ENCODE peak calls at places on chromosomes 16 and 17, in eight cellular contexts. W is transverse colon, Q is HepG2, P is breast epithelium, F is prostate gland, J is Panc1, K is GM23338, R is K562. Y is an unnamed sample. For H3K27me3, the result is how much of the 10 kb centered on the place peaks cover.

GRCh38 chr16:30430428-30430970 is 669 bp upstream of the DCTPP1 start:
- DNase-seq in W (no peak), Q (peak), P (no peak), F (no peak), J (no peak), K (no peak), R (peak), Y (no peak)

GRCh38 chr17:31373150-31374082 is 18.1 kb upstream of the RAB11FIP4 start:
- DNase-seq in W (no peak), Q (peak), P (no peak), F (peak), J (peak), K (peak), R (peak), Y (no peak)

GRCh38 chr16:87351320-87351698 is 32.3 kb downstream of the FBXO31 start:
- DNase-seq in W (no peak), Q (no peak), P (no peak), F (no peak), J (no peak), K (no peak), R (no peak), Y (no peak)

GRCh38 chr17:75893305-75894048 is 3.3 kb downstream of the TRIM65 start:
- DNase-seq in W (no peak), Q (no peak), P (no peak), F (no peak), J (no peak), K (no peak), R (no peak), Y (no peak)

GRCh38 chr17:57785032-57785431 is 39.9 kb upstream of the CCDC182 start:
- DNase-seq in W (peak), Q (no peak), P (no peak), F (no peak), J (no peak), K (no peak), R (no peak), Y (no peak)

GRCh38 chr17:70478883-70479282 is 309.6 kb downstream of the KCNJ2 start:
- DNase-seq in W (no peak), Q (no peak), P (no peak), F (no peak), J (no peak), K (no peak), R (no peak), Y (no peak)

GRCh38 chr16:55494994-55495421 is 13.9 kb upstream of the LPCAT2 start:
- DNase-seq in W (peak), Q (peak), P (no peak), F (no peak), J (no peak), K (peak), R (no peak), Y (peak)

GRCh38 chr17:14205992-14206461 is 30.6 kb downstream of the CDRT15 start:
- DNase-seq in W (peak), Q (no peak), P (peak), F (peak), J (no peak), K (peak), R (no peak), Y (no peak)

GRCh38 chr17:81018044-81018802 is 16.7 kb upstream of the BAIAP2 start:
- DNase-seq in W (peak), Q (no peak), P (no peak), F (peak), J (no peak), K (no peak), R (peak), Y (no peak)

GRCh38 chr17:4854181-4854681 is 21.1 kb downstream of the MINK1 start:
- DNase-seq in W (no peak), Q (peak), P (peak), F (peak), J (no peak), K (no peak), R (no peak), Y (no peak)

GRCh38 chr17:80430446-80431245 is 15.7 kb downstream of the ENDOV start:
- DNase-seq in W (no peak), Q (no peak), P (no peak), F (no peak), J (no peak), K (no peak), R (no peak), Y (no peak)

GRCh38 chr16:74455619-74456289 is 34.5 kb upstream of the CLEC18B start:
- DNase-seq in W (no peak), Q (peak), P (no peak), F (no peak), J (no peak), K (no peak), R (no peak), Y (no peak)

GRCh38 chr17:9324864-9325263 is 250.8 kb downstream of the STX8 start:
- DNase-seq in W (no peak), Q (peak), P (no peak), F (no peak), J (no peak), K (no peak), R (no peak), Y (no peak)

GRCh38 chr16:28193530-28194423 is 18.0 kb downstream of the XPO6 start:
- DNase-seq in W (no peak), Q (no peak), P (no peak), F (no peak), J (no peak), K (no peak), R (no peak), Y (no peak)

GRCh38 chr17:52606098-52606497 is 447.6 kb upstream of the CA10 start:
- DNase-seq in W (no peak), Q (no peak), P (no peak), F (no peak), J (no peak), K (no peak), R (no peak), Y (no peak)

GRCh38 chr17:72434991-72435618 is 314.3 kb downstream of the SOX9 start:
- DNase-seq in W (no peak), Q (no peak), P (no peak), F (peak), J (no peak), K (no peak), R (no peak), Y (no peak)

GRCh38 chr16:83835972-83836566 is 28.3 kb downstream of the HSBP1 start:
- DNase-seq in W (no peak), Q (no peak), P (no peak), F (no peak), J (no peak), K (no peak), R (no peak), Y (no peak)

GRCh38 chr17:2253768-2254406 is 49.7 kb downstream of the SMG6 start:
- DNase-seq in W (no peak), Q (no peak), P (no peak), F (no peak), J (no peak), K (no peak), R (no peak), Y (no peak)

GRCh38 chr17:8832711-8833352 is 33.7 kb upstream of the MFSD6L start:
- DNase-seq in W (peak), Q (no peak), P (no peak), F (no peak), J (no peak), K (peak), R (peak), Y (peak)

GRCh38 chr17:1275962-1276736 is 3.3 kb upstream of the TRARG1 start:
- DNase-seq in W (peak), Q (peak), P (no peak), F (peak), J (no peak), K (peak), R (peak), Y (peak)

GRCh38 chr17:36885761-36886365 is 51.4 kb upstream of the LHX1 start:
- DNase-seq in W (no peak), Q (no peak), P (no peak), F (no peak), J (no peak), K (no peak), R (no peak), Y (no peak)

GRCh38 chr16:27367463-27368357 is 34.3 kb upstream of the IL21R start:
- DNase-seq in W (peak), Q (peak), P (peak), F (peak), J (no peak), K (peak), R (peak), Y (peak)

GRCh38 chr16:80601182-80601581 is 60.4 kb downstream of the DYNLRB2 start:
- DNase-seq in W (no peak), Q (no peak), P (no peak), F (no peak), J (no peak), K (no peak), R (no peak), Y (no peak)

GRCh38 chr16:30948087-30948955 is 547 bp upstream of the ORAI3 start:
- DNase-seq in W (peak), Q (peak), P (peak), F (peak), J (no peak), K (peak), R (peak), Y (peak)

GRCh38 chr16:88366032-88366703 is 16.6 kb upstream of the ZNF469 start:
- DNase-seq in W (no peak), Q (no peak), P (no peak), F (no peak), J (no peak), K (no peak), R (no peak), Y (no peak)

GRCh38 chr16:89349947-89350633 is 132.6 kb downstream of the ZNF778 start:
- DNase-seq in W (no peak), Q (no peak), P (no peak), F (no peak), J (no peak), K (no peak), R (no peak), Y (no peak)

GRCh38 chr16:68800257-68800875 is 43.0 kb upstream of the TANGO6 start:
- DNase-seq in W (peak), Q (peak), P (peak), F (peak), J (peak), K (peak), R (peak), Y (no peak)

GRCh38 chr17:59618894-59619312 is 792 bp upstream of the CLTC start:
- DNase-seq in W (no peak), Q (peak), P (no peak), F (peak), J (no peak), K (peak), R (no peak), Y (no peak)

GRCh38 chr17:82936768-82937171 is 96.9 kb upstream of the ZNF750 start:
- DNase-seq in W (peak), Q (no peak), P (no peak), F (no peak), J (no peak), K (no peak), R (no peak), Y (no peak)

GRCh38 chr16:73262931-73263330 is 215.0 kb upstream of the ZFHX3 start:
- DNase-seq in W (no peak), Q (no peak), P (no peak), F (no peak), J (no peak), K (no peak), R (no peak), Y (no peak)

GRCh38 chr16:73265124-73265838 is 217.4 kb upstream of the ZFHX3 start:
- DNase-seq in W (no peak), Q (no peak), P (no peak), F (no peak), J (no peak), K (peak), R (peak), Y (no peak)

GRCh38 chr16:73274140-73274539 is 226.2 kb upstream of the ZFHX3 start:
- DNase-seq in W (no peak), Q (no peak), P (no peak), F (no peak), J (no peak), K (no peak), R (no peak), Y (no peak)

DNA sequence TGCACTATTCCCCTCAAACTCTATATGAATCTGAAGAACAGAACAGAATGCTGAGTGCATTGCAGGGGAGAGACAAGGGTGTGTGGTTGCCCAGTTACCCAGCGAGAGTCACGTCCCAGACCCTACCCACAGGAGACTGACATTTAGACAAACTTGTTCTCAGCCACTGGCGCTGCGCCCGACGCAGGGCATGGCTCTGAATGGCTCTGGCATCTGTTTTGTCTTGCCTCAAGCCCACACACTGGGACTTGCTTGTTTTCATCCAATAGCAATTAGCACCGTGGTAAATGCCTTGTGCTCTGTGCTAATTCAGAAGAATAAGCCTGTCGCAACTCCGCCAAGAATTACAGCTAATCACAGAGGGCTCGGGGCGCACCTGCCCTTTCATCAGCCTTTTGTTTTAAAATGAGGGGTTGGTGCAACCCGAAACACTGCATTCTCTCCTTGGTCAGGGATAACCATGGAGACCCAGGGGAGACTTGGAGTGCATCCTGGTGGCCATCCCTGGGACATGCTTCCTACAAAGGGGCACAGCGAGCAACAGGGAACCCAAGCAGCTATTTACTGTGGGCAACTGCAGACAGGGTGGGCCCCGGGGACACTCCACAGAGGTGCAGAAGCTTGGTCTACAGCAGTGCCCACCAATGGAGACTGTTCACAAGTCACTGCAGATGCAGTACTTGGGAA is 220.5 kb upstream of the ZFHX3 start:
- DNase-seq in W (no peak), Q (peak), P (no peak), F (no peak), J (no peak), K (peak), R (no peak), Y (no peak)
- TF ChIP-seq CTCF in W (no peak), Q (peak), P (no peak), F (no peak), J (peak), K (peak), R (no peak), Y (no peak)

DNA sequence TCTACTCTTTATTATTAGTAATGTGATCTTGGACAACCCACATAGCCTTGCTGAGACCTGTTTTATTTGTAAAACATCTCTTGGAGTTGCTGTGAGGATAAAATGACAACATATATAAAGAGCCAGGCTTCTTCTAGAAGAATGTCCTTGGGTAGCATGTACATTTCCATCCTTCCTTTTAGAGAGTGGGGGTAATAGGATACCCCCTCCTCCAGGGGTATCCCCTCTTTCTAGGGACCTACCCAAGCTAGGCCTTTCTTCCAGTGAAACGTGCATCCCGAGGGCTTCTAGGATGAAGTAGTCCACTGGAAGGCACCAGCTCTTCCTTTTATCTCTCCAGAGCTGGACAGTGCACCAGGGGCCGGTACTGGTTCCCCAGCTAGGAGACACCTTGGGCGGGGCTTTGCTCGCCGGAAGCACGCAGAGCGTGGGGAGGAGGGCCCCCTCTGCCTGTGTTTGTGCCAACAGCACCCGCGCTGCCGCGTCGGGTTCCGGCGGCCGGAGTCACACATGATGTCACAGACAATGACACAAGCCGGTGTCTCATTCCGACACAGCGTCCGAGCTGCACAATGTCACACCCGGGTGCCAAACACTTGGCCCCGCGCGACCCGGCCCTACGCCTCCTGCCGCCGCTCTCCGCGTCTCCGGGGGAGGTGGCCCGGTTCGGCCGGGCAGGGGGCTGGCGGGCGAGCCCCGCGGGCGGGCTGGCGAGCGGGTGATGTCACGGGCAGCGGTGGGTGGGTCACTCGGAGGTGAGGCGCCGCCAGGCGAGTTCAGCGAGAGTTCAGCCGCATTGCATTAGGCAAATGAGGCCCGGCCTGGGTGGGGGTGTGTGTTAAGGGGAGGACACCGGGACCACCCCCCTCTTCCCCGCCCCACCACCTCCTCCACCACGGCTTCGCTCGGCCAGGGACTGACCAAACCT is 23.4 kb downstream of the GJD3 start:
- DNase-seq in W (peak), Q (peak), P (peak), F (peak), J (peak), K (peak), R (peak), Y (peak)
- H3K27me3 ChIP-seq in W (under half), Q (under half), P (under half), F (under half), J (under half), K (under half), R (under half), Y (under half)

GRCh38 chr17:78777886-78778285 is 4.2 kb downstream of the CYTH1 start:
- DNase-seq in W (no peak), Q (no peak), P (no peak), F (no peak), J (no peak), K (no peak), R (no peak), Y (no peak)

GRCh38 chr17:78780335-78780734 is 1.7 kb downstream of the CYTH1 start:
- DNase-seq in W (no peak), Q (no peak), P (no peak), F (no peak), J (no peak), K (no peak), R (no peak), Y (no peak)

GRCh38 chr17:78780852-78781338 is 1.2 kb downstream of the CYTH1 start:
- DNase-seq in W (no peak), Q (no peak), P (no peak), F (no peak), J (no peak), K (no peak), R (no peak), Y (no peak)

GRCh38 chr17:78781339-78782304 is at the start of gene CYTH1:
- DNase-seq in W (peak), Q (no peak), P (no peak), F (no peak), J (no peak), K (peak), R (peak), Y (no peak)

GRCh38 chr17:78779848-78780247 is 2.2 kb downstream of the CYTH1 start:
- DNase-seq in W (peak), Q (no peak), P (no peak), F (peak), J (no peak), K (no peak), R (no peak), Y (no peak)
- TF ChIP-seq POLR2AphosphoS5 in W (peak), Q (no peak), P (no peak), F (peak), J (no peak), K (no peak), R (no peak), Y (no peak)

DNA sequence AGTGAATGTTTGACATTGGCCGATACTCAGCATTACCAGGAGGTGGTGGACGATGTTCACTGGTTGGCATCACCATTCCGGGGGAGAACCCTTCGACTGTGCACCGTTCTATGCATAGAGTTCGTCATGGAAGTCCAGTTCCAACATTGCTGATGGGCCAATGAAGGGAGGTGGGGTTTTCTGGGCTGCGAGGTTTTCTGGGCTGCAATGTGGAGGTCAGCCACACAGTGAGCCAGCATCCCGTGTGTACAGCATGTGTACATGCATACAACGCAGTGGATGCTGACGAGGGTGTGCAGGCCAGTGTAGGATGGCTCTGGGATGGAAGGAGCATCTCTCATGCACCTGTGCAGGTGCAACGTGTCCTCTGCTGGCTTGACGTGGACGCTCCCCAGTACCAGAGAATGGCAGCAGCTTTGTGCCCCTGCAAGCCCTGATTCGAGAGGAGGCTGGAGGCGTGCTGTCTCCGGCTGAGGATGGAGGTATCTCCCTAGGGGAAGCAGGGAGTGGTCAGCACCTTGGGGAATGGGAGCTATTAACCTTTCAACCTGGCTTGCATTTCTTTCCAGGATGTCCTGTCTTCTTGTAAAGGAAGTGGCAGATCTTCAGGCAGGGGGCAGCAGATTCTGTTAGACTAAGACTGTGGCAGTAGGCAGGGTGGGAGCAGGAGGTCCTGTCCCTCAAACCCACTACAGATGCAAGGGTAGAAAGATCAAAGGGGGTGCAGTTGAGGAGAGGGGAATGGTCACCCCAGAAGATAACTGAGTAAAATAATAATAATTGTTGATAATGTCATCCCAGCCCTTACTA is 98.2 kb downstream of the CYLD start:
- DNase-seq in W (no peak), Q (no peak), P (no peak), F (no peak), J (no peak), K (peak), R (no peak), Y (no peak)
- TF ChIP-seq CTCF in W (no peak), Q (peak), P (no peak), F (no peak), J (no peak), K (peak), R (no peak), Y (no peak)

DNA sequence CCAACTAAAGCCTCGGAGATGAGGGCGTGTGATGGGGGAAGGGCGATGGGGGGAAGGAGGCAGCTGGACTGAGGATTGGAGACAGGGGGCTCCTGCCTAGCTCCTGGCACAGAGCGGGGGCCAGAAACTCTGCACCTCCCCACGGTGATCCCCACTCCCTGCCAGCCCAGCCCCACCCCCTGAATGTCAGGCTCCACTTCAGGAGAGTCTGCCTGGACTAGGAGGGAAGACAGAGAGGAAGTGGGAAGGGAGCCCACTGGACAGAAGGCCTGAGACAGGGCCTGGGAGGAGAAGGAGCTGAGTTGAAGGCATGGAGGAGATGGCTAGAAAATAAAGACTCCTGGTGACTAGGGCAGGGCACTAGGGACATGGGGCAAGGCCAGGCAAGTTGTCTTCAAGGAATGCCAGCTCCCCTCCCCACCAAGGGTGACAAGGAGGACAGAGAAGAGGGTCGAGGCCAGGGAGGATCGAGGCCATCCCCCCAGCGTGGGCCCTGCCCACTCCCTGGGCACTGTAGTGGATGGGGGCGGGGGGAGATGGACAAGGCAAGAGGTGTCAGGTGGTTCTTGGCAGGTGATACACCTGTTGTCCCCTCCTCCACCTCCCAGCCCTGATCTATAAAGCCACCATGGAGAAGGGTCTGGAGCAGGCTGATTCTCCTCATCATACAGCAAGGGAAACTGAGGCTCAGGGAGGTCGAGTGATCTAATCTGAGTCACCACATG is 19.8 kb downstream of the SRCIN1 start:
- DNase-seq in W (no peak), Q (no peak), P (no peak), F (no peak), J (no peak), K (no peak), R (no peak), Y (no peak)
- H3K27me3 ChIP-seq in W (half or more), Q (under half), P (under half), F (under half), J (under half), K (under half), R (under half), Y (half or more)

GRCh38 chr17:77254961-77255741 is 114.4 kb downstream of the SEC14L1 start:
- DNase-seq in W (no peak), Q (peak), P (peak), F (no peak), J (peak), K (peak), R (peak), Y (no peak)
- TF ChIP-seq POLR2AphosphoS5 in W (no peak), Q (no peak), P (peak), F (no peak), J (peak), K (no peak), R (no peak), Y (peak)

Y was measured in esophagus muscularis mucosa.